ENCODE peak calls at places on chromosomes 13 and 19, in four cellular contexts. Y, U, G and P are unnamed samples. For H3K9me3 and H3K4me1, the result is how much of the 10 kb centered on the place peaks cover.

GRCh38 chr13:36919206-36919832 is 719 bp downstream of the SMAD9 start:
- DNase-seq in Y (peak), G (peak), U (no peak), P (no peak)

GRCh38 chr13:80070024-80070703 is 270.8 kb downstream of the SPRY2 start:
- DNase-seq in U (no peak), Y (no peak), G (no peak), P (no peak)

GRCh38 chr19:49362926-49363264 is 679 bp upstream of the TEAD2 start:
- DNase-seq in G (peak), U (no peak), Y (peak), P (no peak)

GRCh38 chr13:25874907-25875306 is 176.9 kb downstream of the SHISA2 start:
- DNase-seq in G (no peak), Y (no peak), U (peak), P (peak)

GRCh38 chr13:86986448-86986847 is 684.7 kb upstream of the SLITRK5 start:
- DNase-seq in G (peak), U (no peak), Y (no peak), P (no peak)

GRCh38 chr13:39527961-39528720 is 74.9 kb downstream of the LHFPL6 start:
- DNase-seq in U (no peak), Y (peak), G (peak), P (no peak)

GRCh38 chr19:40808021-40808325 is 9.0 kb downstream of the EGLN2 start:
- DNase-seq in Y (no peak), G (no peak), U (no peak), P (no peak)

GRCh38 chr19:48544856-48545750 is 6.9 kb upstream of the SULT2B1 start:
- DNase-seq in G (no peak), U (no peak), Y (no peak), P (no peak)

GRCh38 chr13:75861786-75862185 is 225.7 kb downstream of the LMO7 start:
- DNase-seq in Y (peak), U (no peak), G (peak), P (no peak)

GRCh38 chr13:29830000-29830399 is 20.4 kb downstream of the UBL3 start:
- DNase-seq in Y (no peak), U (no peak), G (no peak), P (no peak)

GRCh38 chr13:20799726-20800416 is 26.1 kb upstream of the EEF1AKMT1 start:
- DNase-seq in Y (no peak), G (peak), U (no peak), P (no peak)

GRCh38 chr13:30739646-30740642 is 4.6 kb downstream of the ALOX5AP start:
- DNase-seq in G (peak), U (peak), Y (peak), P (no peak)

GRCh38 chr13:112815871-112816270 is 126.0 kb downstream of the ATP11A start:
- DNase-seq in U (no peak), G (no peak), Y (no peak), P (no peak)

GRCh38 chr19:23409392-23410048 is 14.2 kb upstream of the ZNF91 start:
- DNase-seq in G (no peak), U (no peak), Y (no peak), P (no peak)

GRCh38 chr19:5963855-5964254 is 14.1 kb downstream of the RANBP3 start:
- DNase-seq in U (no peak), Y (no peak), G (no peak), P (no peak)

GRCh38 chr13:98419786-98420559 is 156.9 kb downstream of the STK24 start:
- DNase-seq in U (no peak), G (no peak), Y (no peak), P (no peak)

GRCh38 chr19:3609779-3610719 is 3.4 kb upstream of the TBXA2R start:
- DNase-seq in Y (no peak), G (no peak), U (no peak), P (no peak)

GRCh38 chr13:44853641-44854040 is 135.6 kb downstream of the NUFIP1 start:
- DNase-seq in G (no peak), U (no peak), Y (no peak), P (no peak)

GRCh38 chr13:31947105-31947504 is 84.5 kb upstream of the FRY start:
- DNase-seq in G (no peak), U (no peak), Y (no peak), P (no peak)

GRCh38 chr19:58060231-58060630 is 1.1 kb downstream of the ZNF135 start:
- DNase-seq in U (no peak), Y (no peak), G (no peak), P (no peak)
- H3K9me3 ChIP-seq in U (half or more), Y (under half), G (half or more), P (under half)

DNA sequence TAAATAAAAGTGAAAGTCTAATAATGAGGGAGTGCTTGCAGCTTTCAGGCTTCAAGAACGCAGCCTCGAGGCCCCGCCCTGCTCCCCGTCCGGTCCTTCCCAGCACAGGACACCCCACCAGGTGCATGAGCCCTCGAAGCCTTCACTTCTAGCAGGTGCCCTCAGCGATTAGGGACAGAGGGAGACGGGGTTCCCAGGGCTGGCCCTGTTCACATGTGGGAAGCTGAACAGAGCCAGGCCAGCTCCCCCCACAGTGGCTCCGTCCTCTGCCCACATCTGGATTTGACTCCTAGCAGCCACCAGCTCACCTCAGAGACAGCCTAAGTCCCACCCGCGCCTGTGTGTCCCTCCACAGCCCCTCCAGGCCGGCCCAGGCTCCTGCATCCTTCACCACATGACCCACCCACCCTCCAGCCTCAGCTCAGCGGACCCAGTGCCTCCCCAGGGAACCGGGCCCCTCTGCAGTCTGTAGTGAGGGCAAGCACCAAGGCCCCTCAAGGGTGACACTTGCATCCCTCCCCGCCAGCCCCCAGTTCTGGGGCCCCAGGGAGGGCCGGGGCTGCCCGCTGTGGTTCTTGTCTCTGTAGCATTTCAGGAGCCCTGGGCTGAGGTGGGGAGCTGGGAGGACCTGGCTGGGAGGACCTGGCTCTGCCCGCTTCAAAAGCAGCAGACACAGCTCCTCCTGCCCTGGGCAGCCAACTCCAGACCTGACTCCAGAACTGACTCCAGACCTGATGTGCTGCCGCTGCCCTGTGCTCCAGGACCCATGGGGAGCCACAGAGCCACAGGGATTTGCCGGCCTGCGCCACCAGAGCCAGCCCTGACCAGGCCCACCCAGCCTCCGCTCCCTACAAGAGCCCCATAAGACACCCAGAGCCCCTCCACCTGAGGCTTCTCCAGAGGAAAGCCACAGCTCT is 27.3 kb downstream of the GPX4 start:
- DNase-seq in Y (peak), U (no peak), G (no peak), P (peak)
- H3K4me1 ChIP-seq in Y (under half), U (under half), G (under half), P (under half)

DNA sequence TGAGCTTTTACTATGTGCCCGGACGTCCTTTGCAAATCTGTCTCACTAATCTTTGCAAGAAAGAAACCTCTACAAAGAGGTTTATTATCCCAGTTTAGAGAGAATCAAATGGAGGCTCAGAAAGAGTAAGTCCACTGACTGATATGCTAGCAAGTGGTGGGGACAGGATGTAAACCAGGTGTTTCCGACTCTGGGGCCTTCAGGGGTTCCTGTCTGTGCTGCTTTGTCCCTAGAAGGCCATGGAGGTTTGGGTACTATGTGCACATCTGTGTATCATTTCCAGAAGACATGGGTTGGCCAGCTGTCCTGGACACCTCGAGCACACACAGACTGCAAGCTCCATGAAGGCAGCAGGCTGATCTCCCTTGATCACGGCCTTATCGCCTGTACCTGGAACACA is 1.2 kb upstream of the KPTN start:
- DNase-seq in G (no peak), U (no peak), Y (no peak), P (no peak)
- H3K9me3 ChIP-seq in G (under half), U (under half), Y (under half), P (under half)

GRCh38 chr19:42068756-42069571 is 1.0 kb downstream of the GRIK5 start:
- DNase-seq in U (no peak), G (no peak), Y (no peak), P (no peak)

GRCh38 chr19:42066075-42066754 is 3.8 kb downstream of the GRIK5 start:
- DNase-seq in Y (no peak), G (peak), U (no peak), P (no peak)

GRCh38 chr19:42069619-42070293 is at the start of gene GRIK5:
- DNase-seq in Y (peak), G (no peak), U (no peak), P (no peak)

GRCh38 chr19:42067315-42067888 is 2.6 kb downstream of the GRIK5 start:
- DNase-seq in G (no peak), Y (no peak), U (no peak), P (no peak)

GRCh38 chr19:42068361-42068755 is 1.6 kb downstream of the GRIK5 start:
- DNase-seq in Y (no peak), G (no peak), U (no peak), P (no peak)
- H3K4me1 ChIP-seq in Y (under half), G (under half), U (under half), P (under half)